ENCODE peak calls at places on chromosomes 5 and 9, in five cellular contexts. One of them, this sample, is unnamed.

GRCh38 chr5:78221467-78221866 is 73.0 kb downstream of the AP3B1 start:
- DNase-seq in stimulated activated naive CD8-positive, alpha-beta T cell treated with anti-CD3 and anti-CD28 coated beads, Interleukin-15, Interleukin-2, amounts not matched to agents 100 U/mL and 50 U/mL, for 24 hours: no peak
- DNase-seq in GM04503: no peak
- DNase-seq in NCI-H187: no peak
- DNase-seq in HuH-7: no peak
- DNase-seq in this sample: no peak

GRCh38 chr5:123203105-123203794 is 114.2 kb downstream of the PRDM6 start:
- DNase-seq in GM04503: no peak
- DNase-seq in NCI-H187: no peak
- DNase-seq in stimulated activated naive CD8-positive, alpha-beta T cell treated with anti-CD3 and anti-CD28 coated beads, Interleukin-15, Interleukin-2, amounts not matched to agents 100 U/mL and 50 U/mL, for 24 hours: no peak
- DNase-seq in HuH-7: no peak
- DNase-seq in this sample: no peak

GRCh38 chr5:154465169-154465568 is 12.9 kb downstream of the HAND1 start:
- DNase-seq in GM04503: no peak
- DNase-seq in NCI-H187: no peak
- DNase-seq in stimulated activated naive CD8-positive, alpha-beta T cell treated with anti-CD3 and anti-CD28 coated beads, Interleukin-15, Interleukin-2, amounts not matched to agents 100 U/mL and 50 U/mL, for 24 hours: no peak
- DNase-seq in HuH-7: no peak
- DNase-seq in this sample: no peak

GRCh38 chr5:179553875-179554274 is 3.5 kb downstream of the RUFY1 start:
- DNase-seq in HuH-7: no peak
- DNase-seq in GM04503: peak; percentile 34
- DNase-seq in stimulated activated naive CD8-positive, alpha-beta T cell treated with anti-CD3 and anti-CD28 coated beads, Interleukin-15, Interleukin-2, amounts not matched to agents 100 U/mL and 50 U/mL, for 24 hours: no peak
- DNase-seq in NCI-H187: no peak
- DNase-seq in this sample: no peak

GRCh38 chr9:86902606-86903460 is 44.5 kb downstream of the GAS1 start:
- DNase-seq in NCI-H187: no peak
- DNase-seq in stimulated activated naive CD8-positive, alpha-beta T cell treated with anti-CD3 and anti-CD28 coated beads, Interleukin-15, Interleukin-2, amounts not matched to agents 100 U/mL and 50 U/mL, for 24 hours: no peak
- DNase-seq in HuH-7: no peak
- DNase-seq in GM04503: no peak
- DNase-seq in this sample: no peak

GRCh38 chr5:152246401-152246800 is 158.7 kb downstream of the NMUR2 start:
- DNase-seq in GM04503: no peak
- DNase-seq in NCI-H187: no peak
- DNase-seq in HuH-7: no peak
- DNase-seq in stimulated activated naive CD8-positive, alpha-beta T cell treated with anti-CD3 and anti-CD28 coated beads, Interleukin-15, Interleukin-2, amounts not matched to agents 100 U/mL and 50 U/mL, for 24 hours: peak; percentile 6
- DNase-seq in this sample: peak; percentile 20

GRCh38 chr5:42500003-42500599 is 76.9 kb downstream of the GHR start:
- DNase-seq in GM04503: no peak
- DNase-seq in HuH-7: no peak
- DNase-seq in stimulated activated naive CD8-positive, alpha-beta T cell treated with anti-CD3 and anti-CD28 coated beads, Interleukin-15, Interleukin-2, amounts not matched to agents 100 U/mL and 50 U/mL, for 24 hours: no peak
- DNase-seq in NCI-H187: no peak
- DNase-seq in this sample: no peak

GRCh38 chr5:60700347-60700815 is 415 bp upstream of the DEPDC1B start:
- DNase-seq in stimulated activated naive CD8-positive, alpha-beta T cell treated with anti-CD3 and anti-CD28 coated beads, Interleukin-15, Interleukin-2, amounts not matched to agents 100 U/mL and 50 U/mL, for 24 hours: no peak
- DNase-seq in HuH-7: no peak
- DNase-seq in NCI-H187: no peak
- DNase-seq in GM04503: no peak
- DNase-seq in this sample: peak; percentile 12

GRCh38 chr9:8486095-8486494 is 686.5 kb upstream of the DMAC1 start:
- DNase-seq in NCI-H187: no peak
- DNase-seq in HuH-7: peak; percentile 6
- DNase-seq in GM04503: no peak
- DNase-seq in stimulated activated naive CD8-positive, alpha-beta T cell treated with anti-CD3 and anti-CD28 coated beads, Interleukin-15, Interleukin-2, amounts not matched to agents 100 U/mL and 50 U/mL, for 24 hours: no peak
- DNase-seq in this sample: no peak

GRCh38 chr9:125932012-125932411 is 184.8 kb downstream of the PBX3 start:
- DNase-seq in NCI-H187: no peak
- DNase-seq in GM04503: peak; percentile 99
- DNase-seq in stimulated activated naive CD8-positive, alpha-beta T cell treated with anti-CD3 and anti-CD28 coated beads, Interleukin-15, Interleukin-2, amounts not matched to agents 100 U/mL and 50 U/mL, for 24 hours: no peak
- DNase-seq in HuH-7: no peak
- DNase-seq in this sample: no peak

GRCh38 chr9:94649100-94649855 is 10.0 kb upstream of the FBP1 start:
- DNase-seq in HuH-7: no peak
- DNase-seq in GM04503: peak; percentile 57
- DNase-seq in NCI-H187: no peak
- DNase-seq in stimulated activated naive CD8-positive, alpha-beta T cell treated with anti-CD3 and anti-CD28 coated beads, Interleukin-15, Interleukin-2, amounts not matched to agents 100 U/mL and 50 U/mL, for 24 hours: no peak
- DNase-seq in this sample: no peak

GRCh38 chr5:137619191-137619870 is 116.6 kb downstream of the KLHL3 start:
- DNase-seq in GM04503: peak; percentile 91
- DNase-seq in HuH-7: no peak
- DNase-seq in stimulated activated naive CD8-positive, alpha-beta T cell treated with anti-CD3 and anti-CD28 coated beads, Interleukin-15, Interleukin-2, amounts not matched to agents 100 U/mL and 50 U/mL, for 24 hours: no peak
- DNase-seq in NCI-H187: no peak
- DNase-seq in this sample: peak; percentile 9